ENCODE peak calls at places on chromosomes 4 and X, in five cellular contexts. D is astrocyte of the spinal cord, O is NB4, Z is colonic mucosa, G is endothelial cell of umbilical vein. C is an unnamed sample.

GRCh38 chrX:102746134-102746584 is 25.6 kb downstream of the GPRASP3 start:
- DNase-seq in D (peak; percentile 11), O (no peak), Z (peak; percentile 33), G (no peak), C (no peak)

GRCh38 chr4:70908993-70909556 is 6.9 kb downstream of the MOB1B start:
- DNase-seq in D (no peak), O (no peak), Z (no peak), G (no peak), C (no peak)

GRCh38 chr4:15550491-15550890 is 80.8 kb downstream of the CC2D2A start:
- DNase-seq in D (no peak), O (no peak), Z (no peak), G (no peak), C (no peak)

GRCh38 chr4:159048166-159048886 is 54.6 kb upstream of the RAPGEF2 start:
- DNase-seq in D (peak; percentile 72), O (no peak), Z (peak; percentile 71), G (peak; percentile 89), C (no peak)

GRCh38 chr4:146104541-146104940 is 71.0 kb upstream of the LSM6 start:
- DNase-seq in D (no peak), O (no peak), Z (no peak), G (no peak), C (no peak)

GRCh38 chr4:167903291-167903721 is 189.0 kb upstream of the ANXA10 start:
- DNase-seq in D (peak; percentile 69), O (no peak), Z (no peak), G (peak; percentile 81), C (no peak)

GRCh38 chr4:107825072-107825789 is 499 bp downstream of the SGMS2 start:
- DNase-seq in D (peak; percentile 46), O (no peak), Z (peak; percentile 61), G (peak; percentile 65), C (no peak)

GRCh38 chr4:147640331-147640730 is 23.1 kb downstream of the TMEM184C start:
- DNase-seq in D (peak; percentile 78), O (no peak), Z (no peak), G (no peak), C (no peak)

GRCh38 chr4:139749313-139749712 is 83.7 kb downstream of the MGST2 start:
- DNase-seq in D (no peak), O (peak; percentile 21), Z (no peak), G (peak; percentile 32), C (no peak)

GRCh38 chr4:179607003-179607402 is 2164.8 kb upstream of the AGA start:
- DNase-seq in D (no peak), O (no peak), Z (no peak), G (no peak), C (no peak)

GRCh38 chrX:15853586-15854079 is 980 bp downstream of the AP1S2 start:
- DNase-seq in D (peak; percentile 19), O (peak; percentile 2), Z (no peak), G (peak; percentile 25), C (no peak)

GRCh38 chrX:132612990-132613564 is 124.2 kb upstream of the MBNL3 start:
- DNase-seq in D (peak; percentile 13), O (peak; percentile 41), Z (peak; percentile 38), G (peak; percentile 24), C (no peak)

GRCh38 chrX:71997320-71997719 is 86.7 kb downstream of the NHSL2 start:
- DNase-seq in D (no peak), O (no peak), Z (no peak), G (no peak), C (no peak)

GRCh38 chr4:155441475-155441874 is 64.7 kb upstream of the MAP9 start:
- DNase-seq in D (no peak), O (no peak), Z (no peak), G (no peak), C (no peak)

GRCh38 chrX:72126539-72127140 is 5.1 kb downstream of the RTL5 start:
- DNase-seq in D (peak; percentile 80), O (peak; percentile 86), Z (peak; percentile 88), G (peak; percentile 86), C (no peak)

GRCh38 chr4:38591617-38592337 is 72.2 kb upstream of the KLF3 start:
- DNase-seq in D (no peak), O (no peak), Z (no peak), G (no peak), C (no peak)

GRCh38 chr4:41644288-41644914 is 104.1 kb downstream of the PHOX2B start:
- DNase-seq in D (peak; percentile 53), O (no peak), Z (peak; percentile 68), G (peak; percentile 52), C (no peak)

GRCh38 chr4:103996059-103996458 is 276.3 kb upstream of the TACR3 start:
- DNase-seq in D (peak; percentile 48), O (no peak), Z (no peak), G (no peak), C (peak; percentile 52)
- TF ChIP-seq CTCF in D (peak; percentile 8), O (no peak), Z (no peak), G (no peak), C (peak; percentile 49)

GRCh38 chrX:2413969-2414368 is 86.8 kb downstream of the DHRSX start:
- DNase-seq in D (no peak), O (no peak), Z (no peak), G (no peak), C (no peak)
- TF ChIP-seq CTCF in D (no peak), O (no peak), Z (no peak), G (no peak), C (no peak)

DNA sequence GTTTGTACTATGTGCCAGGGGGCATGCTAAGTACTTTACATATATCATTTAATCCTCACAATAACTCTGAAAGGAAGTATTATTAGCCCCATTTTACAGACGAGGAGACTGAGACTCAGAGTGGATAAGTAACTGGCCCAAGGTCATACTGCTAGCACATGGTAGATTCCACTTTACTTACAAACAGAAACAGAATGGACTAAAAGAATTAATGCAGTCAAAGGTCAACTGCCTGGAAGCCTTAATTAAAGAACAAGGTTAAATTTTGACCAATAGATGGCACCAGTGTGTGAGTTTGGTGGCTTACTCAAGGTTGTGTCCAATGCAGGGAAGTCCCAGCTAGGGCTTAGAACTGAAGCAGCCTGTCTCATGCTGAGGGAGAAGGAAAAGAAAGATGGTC is 4.7 kb downstream of the RIPPLY1 start:
- DNase-seq in D (peak; percentile 58), O (peak; percentile 50), Z (no peak), G (peak; percentile 63), C (no peak)
- TF ChIP-seq CTCF in D (peak; percentile 31), O (peak; percentile 21), Z (peak; percentile 22), G (peak; percentile 33), C (peak; percentile 53)

DNA sequence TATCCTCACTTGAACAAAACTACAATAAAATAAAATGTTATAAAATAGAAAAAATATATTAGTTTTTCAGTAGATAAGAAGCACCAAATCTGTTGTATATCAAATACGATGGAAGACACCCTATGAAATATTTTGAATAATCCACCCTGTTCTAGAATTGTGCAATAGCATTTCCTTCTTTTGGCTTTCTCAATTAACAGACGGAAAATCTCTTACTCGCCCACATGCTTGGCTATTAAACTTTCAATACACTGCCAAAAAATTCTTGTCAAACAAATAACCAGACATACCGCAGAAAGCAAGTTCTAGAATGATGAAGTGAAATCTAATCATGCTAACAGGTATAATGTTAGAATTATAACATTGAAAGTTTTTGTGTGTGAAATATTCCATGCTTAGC is 671.6 kb upstream of the SLIT2 start:
- DNase-seq in D (no peak), O (no peak), Z (no peak), G (no peak), C (no peak)
- TF ChIP-seq CTCF in D (no peak), O (no peak), Z (no peak), G (no peak), C (no peak)

GRCh38 chr4:73944061-73944875 is 37.6 kb downstream of the PF4 start:
- DNase-seq in D (peak; percentile 16), O (no peak), Z (peak; percentile 57), G (peak; percentile 24), C (no peak)
- TF ChIP-seq CTCF in D (peak; percentile 20), O (no peak), Z (no peak), G (no peak), C (no peak)